ENCODE peak calls at places on chromosomes 6 and 20, in five cellular contexts. One of them, this sample, is unnamed.

GRCh38 chr20:6038256-6038655 is 15.6 kb downstream of the LRRN4 start:
- DNase-seq in neuronal stem cell: no peak
- DNase-seq in mesendoderm: no peak
- DNase-seq in H9: no peak
- DNase-seq in IMR-90: no peak
- DNase-seq in this sample: no peak

GRCh38 chr6:108559884-108560462 is 744 bp upstream of the FOXO3 start:
- DNase-seq in IMR-90: peak
- DNase-seq in mesendoderm: peak
- DNase-seq in neuronal stem cell: peak
- DNase-seq in H9: peak
- DNase-seq in this sample: peak

GRCh38 chr20:991850-992249 is 10.3 kb downstream of the RSPO4 start:
- DNase-seq in mesendoderm: peak
- DNase-seq in neuronal stem cell: no peak
- DNase-seq in H9: peak
- DNase-seq in IMR-90: no peak
- DNase-seq in this sample: no peak

GRCh38 chr6:130453230-130453629 is 87.4 kb downstream of the TMEM200A start:
- DNase-seq in mesendoderm: peak
- DNase-seq in neuronal stem cell: no peak
- DNase-seq in H9: no peak
- DNase-seq in IMR-90: peak
- DNase-seq in this sample: peak

GRCh38 chr6:133441491-133441890 is 200.3 kb downstream of the EYA4 start:
- DNase-seq in neuronal stem cell: no peak
- DNase-seq in IMR-90: no peak
- DNase-seq in mesendoderm: no peak
- DNase-seq in H9: no peak
- DNase-seq in this sample: peak

GRCh38 chr6:112150363-112150762 is 63.0 kb downstream of the FAM229B start:
- DNase-seq in IMR-90: peak
- DNase-seq in neuronal stem cell: no peak
- DNase-seq in H9: no peak
- DNase-seq in mesendoderm: no peak
- DNase-seq in this sample: no peak

GRCh38 chr6:133436652-133437051 is 195.5 kb downstream of the EYA4 start:
- DNase-seq in H9: no peak
- DNase-seq in neuronal stem cell: no peak
- DNase-seq in IMR-90: peak
- DNase-seq in mesendoderm: no peak
- DNase-seq in this sample: no peak

GRCh38 chr20:31718952-31719643 is 3.6 kb downstream of the BCL2L1 start:
- DNase-seq in neuronal stem cell: no peak
- DNase-seq in IMR-90: no peak
- DNase-seq in mesendoderm: no peak
- DNase-seq in H9: no peak
- DNase-seq in this sample: peak

GRCh38 chr6:152267967-152268845 is 369.0 kb downstream of the SYNE1 start:
- DNase-seq in H9: no peak
- DNase-seq in neuronal stem cell: peak
- DNase-seq in mesendoderm: peak
- DNase-seq in IMR-90: no peak
- DNase-seq in this sample: no peak

GRCh38 chr6:49607391-49607982 is 29.2 kb downstream of the RHAG start:
- DNase-seq in mesendoderm: peak
- DNase-seq in neuronal stem cell: no peak
- DNase-seq in H9: no peak
- DNase-seq in IMR-90: no peak
- DNase-seq in this sample: no peak

GRCh38 chr6:42142118-42142835 is at the start of gene C6orf132:
- DNase-seq in H9: peak
- DNase-seq in neuronal stem cell: no peak
- DNase-seq in mesendoderm: peak
- DNase-seq in IMR-90: no peak
- DNase-seq in this sample: peak

GRCh38 chr20:58547527-58548475 is 32.6 kb upstream of the APCDD1L start:
- DNase-seq in neuronal stem cell: no peak
- DNase-seq in mesendoderm: no peak
- DNase-seq in H9: peak
- DNase-seq in IMR-90: peak
- DNase-seq in this sample: no peak

GRCh38 chr6:47016236-47016635 is 25.9 kb downstream of the ADGRF1 start:
- DNase-seq in H9: no peak
- DNase-seq in mesendoderm: peak
- DNase-seq in IMR-90: no peak
- DNase-seq in neuronal stem cell: peak
- DNase-seq in this sample: no peak

GRCh38 chr6:168162366-168162765 is 83.4 kb upstream of the FRMD1 start:
- DNase-seq in IMR-90: no peak
- DNase-seq in H9: no peak
- DNase-seq in mesendoderm: no peak
- DNase-seq in neuronal stem cell: no peak
- DNase-seq in this sample: peak

GRCh38 chr6:116016846-116017545 is 43.7 kb downstream of the FRK start:
- DNase-seq in neuronal stem cell: no peak
- DNase-seq in IMR-90: peak
- DNase-seq in mesendoderm: no peak
- DNase-seq in H9: no peak
- DNase-seq in this sample: no peak

GRCh38 chr6:154410619-154411044 is 54.0 kb upstream of the IPCEF1 start:
- DNase-seq in H9: no peak
- DNase-seq in IMR-90: peak
- DNase-seq in mesendoderm: peak
- DNase-seq in neuronal stem cell: no peak
- DNase-seq in this sample: peak

GRCh38 chr20:61857414-61857775 is 208.3 kb downstream of the TAF4 start:
- DNase-seq in IMR-90: no peak
- DNase-seq in H9: no peak
- DNase-seq in neuronal stem cell: no peak
- DNase-seq in mesendoderm: no peak
- DNase-seq in this sample: no peak

GRCh38 chr20:3592931-3593330 is 70.3 kb downstream of the GFRA4 start:
- DNase-seq in H9: no peak
- DNase-seq in mesendoderm: no peak
- DNase-seq in IMR-90: no peak
- DNase-seq in neuronal stem cell: no peak
- DNase-seq in this sample: peak
- H2AK5ac ChIP-seq in H9: no peak
- H2AK5ac ChIP-seq in mesendoderm: no peak
- H2AK5ac ChIP-seq in IMR-90: no peak
- H2AK5ac ChIP-seq in neuronal stem cell: no peak
- H2AK5ac ChIP-seq in this sample: no peak

DNA sequence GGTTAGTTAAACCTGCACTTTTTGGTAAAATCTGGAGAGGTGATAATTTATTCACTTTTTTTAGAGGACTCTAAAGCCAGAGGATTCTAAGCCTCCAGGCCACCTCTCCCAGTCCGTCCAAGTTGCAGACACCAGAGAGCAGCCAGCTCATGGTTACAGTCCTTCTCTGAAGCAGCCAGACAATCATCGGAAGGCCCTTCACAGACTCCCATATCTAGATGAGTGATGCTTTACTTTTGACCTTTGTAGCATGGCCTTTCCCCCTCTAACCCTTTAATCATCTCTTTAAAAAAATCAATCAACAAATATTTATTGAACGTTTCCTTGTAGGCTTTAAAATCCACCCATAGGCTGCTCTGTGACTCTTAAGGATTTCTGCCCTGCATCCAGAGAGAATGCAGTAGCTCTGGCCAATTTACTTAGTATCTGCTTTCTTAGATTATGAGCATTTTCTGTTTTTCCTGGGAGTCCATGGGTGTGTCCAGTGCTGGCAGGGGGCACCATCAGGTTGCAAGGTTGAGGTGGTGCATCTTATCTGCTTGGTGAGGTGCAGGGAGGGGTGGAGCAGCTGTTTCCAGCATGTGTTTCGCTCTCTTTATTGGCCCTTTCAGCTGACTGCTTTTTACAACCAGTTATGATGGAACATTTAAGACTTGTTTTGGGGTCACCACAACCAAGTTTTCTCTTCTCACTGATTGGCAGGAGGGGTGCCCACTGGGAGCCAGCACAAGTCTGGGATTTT is 58.6 kb downstream of the JARID2 start:
- DNase-seq in H9: no peak
- DNase-seq in mesendoderm: no peak
- DNase-seq in neuronal stem cell: no peak
- DNase-seq in IMR-90: no peak
- DNase-seq in this sample: no peak
- H2AK5ac ChIP-seq in H9: no peak
- H2AK5ac ChIP-seq in mesendoderm: no peak
- H2AK5ac ChIP-seq in neuronal stem cell: no peak
- H2AK5ac ChIP-seq in IMR-90: no peak
- H2AK5ac ChIP-seq in this sample: no peak

GRCh38 chr6:169641461-169642085 is 60.3 kb downstream of the WDR27 start:
- DNase-seq in mesendoderm: no peak
- DNase-seq in H9: no peak
- DNase-seq in neuronal stem cell: no peak
- DNase-seq in IMR-90: no peak
- DNase-seq in this sample: no peak
- H2AK5ac ChIP-seq in mesendoderm: no peak
- H2AK5ac ChIP-seq in H9: no peak
- H2AK5ac ChIP-seq in neuronal stem cell: no peak
- H2AK5ac ChIP-seq in IMR-90: no peak
- H2AK5ac ChIP-seq in this sample: no peak

DNA sequence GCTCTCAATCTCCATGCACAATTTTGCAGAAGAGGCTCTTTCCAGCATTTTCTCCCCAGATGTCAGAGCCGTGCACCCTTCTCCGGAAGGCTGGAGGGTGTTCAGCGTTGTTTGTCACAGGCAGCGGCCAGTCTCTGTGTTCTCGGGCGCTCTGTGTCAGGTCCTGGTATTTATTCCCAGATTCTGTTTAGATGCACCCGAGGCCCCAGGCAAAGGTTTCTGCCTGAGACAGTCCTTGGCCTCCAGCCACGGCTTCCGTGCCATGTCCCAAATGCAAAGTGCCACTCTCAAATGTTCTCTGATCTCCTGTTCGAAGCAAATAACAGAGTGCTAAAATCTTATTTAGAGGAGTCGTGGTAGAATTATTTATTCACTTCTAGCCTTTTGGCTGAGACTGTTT is 140.3 kb upstream of the AGPAT4 start:
- DNase-seq in neuronal stem cell: no peak
- DNase-seq in H9: no peak
- DNase-seq in IMR-90: no peak
- DNase-seq in mesendoderm: no peak
- DNase-seq in this sample: no peak
- H2AK5ac ChIP-seq in neuronal stem cell: peak
- H2AK5ac ChIP-seq in H9: no peak
- H2AK5ac ChIP-seq in IMR-90: no peak
- H2AK5ac ChIP-seq in mesendoderm: no peak
- H2AK5ac ChIP-seq in this sample: no peak

DNA sequence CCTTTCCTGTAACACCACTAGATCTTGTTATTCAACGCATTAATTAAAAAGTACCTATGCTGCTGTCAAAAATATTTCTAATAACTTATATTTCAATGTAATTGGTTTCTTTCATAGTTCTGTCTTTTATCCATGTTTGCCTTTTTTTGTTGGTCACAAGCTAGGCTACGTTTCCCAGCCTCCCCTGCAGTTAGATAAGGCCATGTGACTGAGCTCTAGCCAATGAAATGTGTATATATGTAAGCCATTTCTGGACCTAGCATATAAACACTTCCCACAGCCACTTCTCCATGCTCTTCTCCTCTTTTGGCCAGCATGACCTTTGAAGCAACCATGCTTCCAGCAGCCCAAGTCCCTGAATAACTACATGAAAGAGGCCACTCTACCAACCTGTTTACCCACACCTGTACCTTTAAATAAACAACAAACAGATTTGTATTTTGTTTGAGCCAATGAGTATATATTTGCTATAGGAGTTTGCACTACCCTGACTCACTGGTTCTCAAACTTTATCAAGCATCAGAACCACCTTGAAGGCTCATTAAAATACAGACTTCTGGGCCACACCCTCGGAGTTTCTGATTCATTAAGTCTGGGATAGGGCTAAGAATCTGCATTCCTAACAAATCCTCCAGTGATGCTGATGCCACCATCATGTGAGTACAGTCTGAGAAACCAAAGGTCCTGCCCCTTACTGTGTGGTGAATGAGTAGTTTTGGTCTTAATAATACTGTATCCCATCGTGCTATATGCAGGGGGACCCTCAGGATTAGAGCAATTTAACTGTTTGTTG is 45.6 kb upstream of the BEND6 start:
- DNase-seq in neuronal stem cell: no peak
- DNase-seq in IMR-90: peak
- DNase-seq in mesendoderm: no peak
- DNase-seq in H9: no peak
- DNase-seq in this sample: peak
- H2AK5ac ChIP-seq in neuronal stem cell: no peak
- H2AK5ac ChIP-seq in IMR-90: peak
- H2AK5ac ChIP-seq in mesendoderm: no peak
- H2AK5ac ChIP-seq in H9: no peak
- H2AK5ac ChIP-seq in this sample: peak

GRCh38 chr20:62935204-62935967 is 2.6 kb upstream of the GID8 start:
- DNase-seq in H9: no peak
- DNase-seq in IMR-90: no peak
- DNase-seq in neuronal stem cell: no peak
- DNase-seq in mesendoderm: no peak
- DNase-seq in this sample: no peak
- H2AK5ac ChIP-seq in H9: no peak
- H2AK5ac ChIP-seq in IMR-90: no peak
- H2AK5ac ChIP-seq in neuronal stem cell: no peak
- H2AK5ac ChIP-seq in mesendoderm: no peak
- H2AK5ac ChIP-seq in this sample: no peak